ENCODE peak calls at places on chromosome 21, in eight cellular contexts. One of them, this sample, is unnamed. For H3K4me1, the result is how much of the 10 kb centered on the place peaks cover.

GRCh38 chr21:26124421-26124833 is 46.1 kb downstream of the APP start:
- DNase-seq in Peyer's patch: no peak
- DNase-seq in colonic mucosa: no peak
- DNase-seq in astrocyte: peak
- DNase-seq in pancreas: no peak
- DNase-seq in fibroblast of lung: peak
- DNase-seq in psoas muscle: no peak
- DNase-seq in right cardiac atrium: no peak
- DNase-seq in this sample: no peak

GRCh38 chr21:23664193-23664694 is 1943.0 kb downstream of the MRPL39 start:
- DNase-seq in right cardiac atrium: no peak
- DNase-seq in psoas muscle: no peak
- DNase-seq in colonic mucosa: no peak
- DNase-seq in Peyer's patch: no peak
- DNase-seq in fibroblast of lung: no peak
- DNase-seq in pancreas: no peak
- DNase-seq in astrocyte: no peak
- DNase-seq in this sample: no peak

GRCh38 chr21:23853796-23854379 is 1753.4 kb downstream of the MRPL39 start:
- DNase-seq in fibroblast of lung: peak
- DNase-seq in colonic mucosa: no peak
- DNase-seq in psoas muscle: no peak
- DNase-seq in Peyer's patch: no peak
- DNase-seq in pancreas: no peak
- DNase-seq in right cardiac atrium: no peak
- DNase-seq in astrocyte: no peak
- DNase-seq in this sample: peak

GRCh38 chr21:36030581-36031189 is 29.6 kb downstream of the SETD4 start:
- DNase-seq in colonic mucosa: no peak
- DNase-seq in fibroblast of lung: peak
- DNase-seq in Peyer's patch: no peak
- DNase-seq in psoas muscle: no peak
- DNase-seq in astrocyte: no peak
- DNase-seq in right cardiac atrium: peak
- DNase-seq in pancreas: no peak
- DNase-seq in this sample: no peak

GRCh38 chr21:27674037-27674436 is 707.1 kb upstream of the ADAMTS5 start:
- DNase-seq in right cardiac atrium: no peak
- DNase-seq in psoas muscle: no peak
- DNase-seq in colonic mucosa: no peak
- DNase-seq in fibroblast of lung: peak
- DNase-seq in Peyer's patch: no peak
- DNase-seq in astrocyte: peak
- DNase-seq in pancreas: no peak
- DNase-seq in this sample: no peak

GRCh38 chr21:21688877-21689276 is 690.7 kb downstream of the NCAM2 start:
- DNase-seq in psoas muscle: peak
- DNase-seq in astrocyte: peak
- DNase-seq in pancreas: no peak
- DNase-seq in colonic mucosa: no peak
- DNase-seq in right cardiac atrium: no peak
- DNase-seq in Peyer's patch: no peak
- DNase-seq in fibroblast of lung: peak
- DNase-seq in this sample: peak

GRCh38 chr21:45545691-45546531 is 3.7 kb upstream of the SLC19A1 start:
- DNase-seq in fibroblast of lung: no peak
- DNase-seq in psoas muscle: peak
- DNase-seq in pancreas: peak
- DNase-seq in astrocyte: no peak
- DNase-seq in Peyer's patch: peak
- DNase-seq in colonic mucosa: peak
- DNase-seq in right cardiac atrium: peak
- DNase-seq in this sample: no peak

GRCh38 chr21:36135391-36136094 is 664 bp downstream of the CBR3 start:
- DNase-seq in right cardiac atrium: peak
- DNase-seq in pancreas: no peak
- DNase-seq in fibroblast of lung: peak
- DNase-seq in Peyer's patch: peak
- DNase-seq in colonic mucosa: peak
- DNase-seq in psoas muscle: peak
- DNase-seq in astrocyte: peak
- DNase-seq in this sample: peak

GRCh38 chr21:39381009-39381408 is 32.1 kb upstream of the HMGN1 start:
- DNase-seq in fibroblast of lung: no peak
- DNase-seq in Peyer's patch: no peak
- DNase-seq in astrocyte: no peak
- DNase-seq in pancreas: no peak
- DNase-seq in psoas muscle: no peak
- DNase-seq in right cardiac atrium: no peak
- DNase-seq in colonic mucosa: peak
- DNase-seq in this sample: peak

GRCh38 chr21:42684109-42684916 is 30.9 kb downstream of the PDE9A start:
- DNase-seq in fibroblast of lung: no peak
- DNase-seq in pancreas: no peak
- DNase-seq in psoas muscle: peak
- DNase-seq in colonic mucosa: no peak
- DNase-seq in astrocyte: no peak
- DNase-seq in Peyer's patch: peak
- DNase-seq in right cardiac atrium: no peak
- DNase-seq in this sample: no peak

GRCh38 chr21:14523234-14523633 is 22.9 kb downstream of the SAMSN1 start:
- DNase-seq in pancreas: no peak
- DNase-seq in astrocyte: no peak
- DNase-seq in right cardiac atrium: no peak
- DNase-seq in fibroblast of lung: no peak
- DNase-seq in colonic mucosa: no peak
- DNase-seq in psoas muscle: no peak
- DNase-seq in Peyer's patch: no peak
- DNase-seq in this sample: no peak

GRCh38 chr21:16773206-16773605 is 739.6 kb upstream of the CXADR start:
- DNase-seq in pancreas: no peak
- DNase-seq in astrocyte: peak
- DNase-seq in right cardiac atrium: no peak
- DNase-seq in Peyer's patch: no peak
- DNase-seq in fibroblast of lung: peak
- DNase-seq in colonic mucosa: no peak
- DNase-seq in psoas muscle: no peak
- DNase-seq in this sample: no peak

GRCh38 chr21:46000731-46001641 is 19.4 kb downstream of the COL6A1 start:
- DNase-seq in psoas muscle: peak
- DNase-seq in fibroblast of lung: no peak
- DNase-seq in colonic mucosa: peak
- DNase-seq in pancreas: peak
- DNase-seq in right cardiac atrium: peak
- DNase-seq in Peyer's patch: no peak
- DNase-seq in astrocyte: no peak
- DNase-seq in this sample: peak

GRCh38 chr21:39670741-39671140 is 58.0 kb downstream of the B3GALT5 start:
- DNase-seq in colonic mucosa: no peak
- DNase-seq in pancreas: no peak
- DNase-seq in Peyer's patch: no peak
- DNase-seq in psoas muscle: no peak
- DNase-seq in fibroblast of lung: no peak
- DNase-seq in right cardiac atrium: no peak
- DNase-seq in astrocyte: peak
- DNase-seq in this sample: no peak

GRCh38 chr21:39612233-39613028 is at the start of gene B3GALT5:
- DNase-seq in Peyer's patch: no peak
- DNase-seq in right cardiac atrium: no peak
- DNase-seq in fibroblast of lung: peak
- DNase-seq in colonic mucosa: peak
- DNase-seq in astrocyte: peak
- DNase-seq in psoas muscle: no peak
- DNase-seq in pancreas: peak
- DNase-seq in this sample: peak

GRCh38 chr21:44370027-44370735 is 16.8 kb downstream of the TRPM2 start:
- DNase-seq in psoas muscle: no peak
- DNase-seq in pancreas: peak
- DNase-seq in colonic mucosa: no peak
- DNase-seq in fibroblast of lung: peak
- DNase-seq in Peyer's patch: peak
- DNase-seq in astrocyte: peak
- DNase-seq in right cardiac atrium: peak
- DNase-seq in this sample: peak
- H3K4me3 ChIP-seq in psoas muscle: peak
- H3K4me3 ChIP-seq in pancreas: peak
- H3K4me3 ChIP-seq in colonic mucosa: no peak
- H3K4me3 ChIP-seq in fibroblast of lung: no peak
- H3K4me3 ChIP-seq in Peyer's patch: no peak
- H3K4me3 ChIP-seq in astrocyte: no peak
- H3K4me3 ChIP-seq in right cardiac atrium: no peak
- H3K4me3 ChIP-seq in this sample: no peak

GRCh38 chr21:34809822-34810221 is 141.0 kb downstream of the CLIC6 start:
- DNase-seq in colonic mucosa: no peak
- DNase-seq in psoas muscle: no peak
- DNase-seq in right cardiac atrium: no peak
- DNase-seq in fibroblast of lung: no peak
- DNase-seq in astrocyte: no peak
- DNase-seq in pancreas: no peak
- DNase-seq in Peyer's patch: no peak
- DNase-seq in this sample: no peak
- H3K4me1 ChIP-seq in colonic mucosa: under half
- H3K4me1 ChIP-seq in psoas muscle: under half
- H3K4me1 ChIP-seq in right cardiac atrium: under half
- H3K4me1 ChIP-seq in fibroblast of lung: half or more
- H3K4me1 ChIP-seq in astrocyte: half or more
- H3K4me1 ChIP-seq in pancreas: under half
- H3K4me1 ChIP-seq in Peyer's patch: under half
- H3K4me1 ChIP-seq in this sample: under half

GRCh38 chr21:29192999-29193563 is 62.6 kb downstream of the MAP3K7CL start:
- DNase-seq in fibroblast of lung: no peak
- DNase-seq in psoas muscle: no peak
- DNase-seq in astrocyte: no peak
- DNase-seq in colonic mucosa: no peak
- DNase-seq in pancreas: no peak
- DNase-seq in Peyer's patch: no peak
- DNase-seq in right cardiac atrium: peak
- DNase-seq in this sample: peak

GRCh38 chr21:29193907-29194306 is 63.5 kb downstream of the MAP3K7CL start:
- DNase-seq in psoas muscle: no peak
- DNase-seq in pancreas: no peak
- DNase-seq in fibroblast of lung: no peak
- DNase-seq in astrocyte: no peak
- DNase-seq in colonic mucosa: no peak
- DNase-seq in Peyer's patch: no peak
- DNase-seq in right cardiac atrium: no peak
- DNase-seq in this sample: no peak

GRCh38 chr21:29196021-29196663 is 65.7 kb downstream of the MAP3K7CL start:
- DNase-seq in pancreas: no peak
- DNase-seq in astrocyte: peak
- DNase-seq in right cardiac atrium: no peak
- DNase-seq in Peyer's patch: peak
- DNase-seq in colonic mucosa: peak
- DNase-seq in fibroblast of lung: peak
- DNase-seq in psoas muscle: no peak
- DNase-seq in this sample: peak

GRCh38 chr21:29194342-29194741 is 63.9 kb downstream of the MAP3K7CL start:
- DNase-seq in right cardiac atrium: no peak
- DNase-seq in fibroblast of lung: no peak
- DNase-seq in psoas muscle: no peak
- DNase-seq in Peyer's patch: no peak
- DNase-seq in astrocyte: no peak
- DNase-seq in colonic mucosa: no peak
- DNase-seq in pancreas: no peak
- DNase-seq in this sample: no peak

DNA sequence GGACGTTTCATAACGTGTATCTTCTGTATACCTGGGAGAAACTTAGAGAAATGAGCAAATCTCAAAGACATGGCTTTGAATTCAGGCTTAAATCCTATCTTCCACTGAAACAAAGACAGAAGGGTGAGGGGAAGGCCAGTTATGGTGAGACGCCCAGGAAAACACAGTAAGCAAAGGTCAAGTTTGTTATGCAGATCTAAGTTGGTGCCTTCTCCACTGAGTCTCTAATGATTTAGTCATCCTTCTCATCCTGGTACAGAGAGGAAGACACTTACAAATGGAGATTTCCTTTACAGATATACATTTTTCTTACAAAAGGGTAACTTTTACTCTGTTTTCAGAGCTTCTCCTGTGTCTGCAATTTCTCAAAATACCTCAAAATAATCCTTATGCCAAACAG is 64.4 kb downstream of the MAP3K7CL start:
- DNase-seq in pancreas: no peak
- DNase-seq in colonic mucosa: no peak
- DNase-seq in right cardiac atrium: no peak
- DNase-seq in astrocyte: no peak
- DNase-seq in psoas muscle: no peak
- DNase-seq in fibroblast of lung: no peak
- DNase-seq in Peyer's patch: no peak
- DNase-seq in this sample: no peak
- H3K4me3 ChIP-seq in pancreas: no peak
- H3K4me3 ChIP-seq in colonic mucosa: no peak
- H3K4me3 ChIP-seq in right cardiac atrium: peak
- H3K4me3 ChIP-seq in astrocyte: no peak
- H3K4me3 ChIP-seq in psoas muscle: no peak
- H3K4me3 ChIP-seq in fibroblast of lung: no peak
- H3K4me3 ChIP-seq in Peyer's patch: no peak
- H3K4me3 ChIP-seq in this sample: no peak

GRCh38 chr21:38323721-38324591 is 67.2 kb downstream of the KCNJ15 start:
- DNase-seq in Peyer's patch: no peak
- DNase-seq in right cardiac atrium: no peak
- DNase-seq in fibroblast of lung: peak
- DNase-seq in colonic mucosa: no peak
- DNase-seq in astrocyte: peak
- DNase-seq in pancreas: no peak
- DNase-seq in psoas muscle: no peak
- DNase-seq in this sample: no peak

GRCh38 chr21:38326899-38327298 is 70.1 kb downstream of the KCNJ15 start:
- DNase-seq in colonic mucosa: no peak
- DNase-seq in pancreas: no peak
- DNase-seq in psoas muscle: no peak
- DNase-seq in Peyer's patch: no peak
- DNase-seq in right cardiac atrium: no peak
- DNase-seq in fibroblast of lung: no peak
- DNase-seq in astrocyte: no peak
- DNase-seq in this sample: no peak

GRCh38 chr21:38325761-38326420 is 69.1 kb downstream of the KCNJ15 start:
- DNase-seq in Peyer's patch: no peak
- DNase-seq in pancreas: no peak
- DNase-seq in psoas muscle: no peak
- DNase-seq in right cardiac atrium: no peak
- DNase-seq in fibroblast of lung: no peak
- DNase-seq in colonic mucosa: no peak
- DNase-seq in astrocyte: no peak
- DNase-seq in this sample: no peak

GRCh38 chr21:38326429-38326828 is 69.6 kb downstream of the KCNJ15 start:
- DNase-seq in fibroblast of lung: no peak
- DNase-seq in colonic mucosa: no peak
- DNase-seq in psoas muscle: no peak
- DNase-seq in right cardiac atrium: no peak
- DNase-seq in astrocyte: no peak
- DNase-seq in pancreas: no peak
- DNase-seq in Peyer's patch: no peak
- DNase-seq in this sample: no peak

DNA sequence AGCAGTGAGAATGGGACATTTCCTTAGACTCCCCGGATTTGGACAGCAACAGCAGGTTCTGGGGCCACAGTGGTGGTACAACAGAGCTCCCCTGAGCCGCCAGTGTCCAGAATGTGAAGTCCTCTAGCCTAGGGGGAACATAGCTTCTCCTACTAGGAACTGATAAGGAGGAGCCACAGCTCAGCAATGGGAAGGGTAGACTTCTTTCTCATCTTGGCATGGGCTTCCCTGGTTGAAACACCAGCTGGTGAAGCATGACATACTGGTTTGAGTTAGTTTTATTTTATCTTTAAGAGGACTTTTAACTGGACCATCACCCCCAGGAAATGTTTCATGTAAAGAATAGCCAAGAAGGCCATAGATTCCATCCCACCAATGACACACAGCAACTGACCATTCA is 68.4 kb downstream of the KCNJ15 start:
- DNase-seq in astrocyte: no peak
- DNase-seq in right cardiac atrium: no peak
- DNase-seq in colonic mucosa: no peak
- DNase-seq in Peyer's patch: no peak
- DNase-seq in fibroblast of lung: no peak
- DNase-seq in psoas muscle: no peak
- DNase-seq in pancreas: no peak
- DNase-seq in this sample: no peak
- H3K4me1 ChIP-seq in astrocyte: under half
- H3K4me1 ChIP-seq in right cardiac atrium: under half
- H3K4me1 ChIP-seq in colonic mucosa: under half
- H3K4me1 ChIP-seq in Peyer's patch: under half
- H3K4me1 ChIP-seq in fibroblast of lung: under half
- H3K4me1 ChIP-seq in psoas muscle: under half
- H3K4me1 ChIP-seq in pancreas: under half
- H3K4me1 ChIP-seq in this sample: under half

This sample was measured in testis.